ENCODE peak calls at places on chromosomes 3 and 15, in seven cellular contexts. M is CD4-positive, alpha-beta memory T cell; Q is GM12878; H is type B pancreatic cell; P is cardiac septum; S is BE2C; J is globus pallidus. L is an unnamed sample.

GRCh38 chr15:99434506-99435137 is 131.2 kb upstream of the MEF2A start:
- DNase-seq in M (no peak), Q (no peak), H (peak), P (peak), S (peak), J (no peak), L (no peak)

GRCh38 chr3:194879991-194880939 is 194.6 kb downstream of the FAM43A start:
- DNase-seq in M (no peak), Q (no peak), H (peak), P (peak), S (peak), J (no peak), L (peak)

GRCh38 chr3:61357902-61358301 is 106.7 kb upstream of the FHIT start:
- DNase-seq in M (no peak), Q (no peak), H (no peak), P (no peak), S (no peak), J (no peak), L (no peak)

GRCh38 chr3:64533565-64534317 is 154.1 kb downstream of the ADAMTS9 start:
- DNase-seq in M (no peak), Q (peak), H (peak), P (peak), S (peak), J (peak), L (peak)

GRCh38 chr3:36695769-36696137 is 68.6 kb downstream of the DCLK3 start:
- DNase-seq in M (no peak), Q (no peak), H (no peak), P (no peak), S (no peak), J (no peak), L (no peak)

GRCh38 chr3:134641671-134642300 is 9.0 kb downstream of the KY start:
- DNase-seq in M (no peak), Q (no peak), H (no peak), P (no peak), S (no peak), J (no peak), L (no peak)

GRCh38 chr15:72057548-72058091 is 60.3 kb downstream of the MYO9A start:
- DNase-seq in M (no peak), Q (no peak), H (no peak), P (no peak), S (no peak), J (peak), L (no peak)

GRCh38 chr3:73719877-73720276 is 95.1 kb upstream of the PDZRN3 start:
- DNase-seq in M (no peak), Q (no peak), H (no peak), P (no peak), S (no peak), J (peak), L (no peak)

GRCh38 chr15:59105839-59106238 is 893 bp downstream of the CCNB2 start:
- DNase-seq in M (no peak), Q (no peak), H (no peak), P (no peak), S (no peak), J (no peak), L (no peak)

GRCh38 chr3:13480340-13481318 is 523 bp downstream of the HDAC11 start:
- DNase-seq in M (peak), Q (no peak), H (no peak), P (no peak), S (no peak), J (peak), L (no peak)

L was measured in left ventricle myocardium inferior.